ENCODE peak calls at places on chromosomes 5 and 9, in six cellular contexts. C, P, V, K, M and H are unnamed samples.

GRCh38 chr9:27784999-27785713 is 211.9 kb upstream of the C9orf72 start:
- DNase-seq in C (peak; percentile 14), P (no peak), V (peak; percentile 66), K (no peak), M (no peak), H (no peak)

GRCh38 chr5:87899109-87900100 is 369.2 kb downstream of the TMEM161B start:
- DNase-seq in C (no peak), P (no peak), V (peak; percentile 1), K (peak; percentile 63), M (peak; percentile 88), H (no peak)

GRCh38 chr9:127189628-127190027 is 67.2 kb upstream of the ANGPTL2 start:
- DNase-seq in C (no peak), P (no peak), V (no peak), K (no peak), M (no peak), H (no peak)

GRCh38 chr9:130835441-130836298 is 616 bp downstream of the ABL1 start:
- DNase-seq in C (peak; percentile 50), P (no peak), V (peak; percentile 55), K (peak; percentile 35), M (peak; percentile 87), H (no peak)

GRCh38 chr5:134111741-134112647 is 2.5 kb upstream of the TCF7 start:
- DNase-seq in C (no peak), P (no peak), V (peak; percentile 37), K (no peak), M (no peak), H (no peak)

GRCh38 chr5:164680216-164680615 is 1174.8 kb downstream of the MAT2B start:
- DNase-seq in C (no peak), P (no peak), V (no peak), K (no peak), M (no peak), H (no peak)

GRCh38 chr9:128558431-128559310 is 6.3 kb downstream of the SPTAN1 start:
- DNase-seq in C (peak; percentile 95), P (no peak), V (peak; percentile 91), K (peak; percentile 92), M (peak; percentile 36), H (peak; percentile 76)

GRCh38 chr9:94974154-94974860 is 247.8 kb downstream of the AOPEP start:
- DNase-seq in C (no peak), P (no peak), V (no peak), K (no peak), M (no peak), H (no peak)

GRCh38 chr9:1042466-1042865 is 7.7 kb upstream of the DMRT2 start:
- DNase-seq in C (no peak), P (no peak), V (no peak), K (no peak), M (no peak), H (no peak)

GRCh38 chr9:33249087-33249657 is 9.2 kb downstream of the SPINK4 start:
- DNase-seq in C (no peak), P (no peak), V (no peak), K (no peak), M (no peak), H (no peak)

GRCh38 chr9:95462419-95463121 is 54.2 kb downstream of the PTCH1 start:
- DNase-seq in C (peak; percentile 87), P (peak; percentile 56), V (peak; percentile 90), K (peak; percentile 79), M (peak; percentile 70), H (peak; percentile 94)

GRCh38 chr5:132747064-132747692 is at the start of gene CCNI2:
- DNase-seq in C (no peak), P (no peak), V (no peak), K (no peak), M (peak; percentile 60), H (no peak)

GRCh38 chr5:1293416-1293996 is 1.4 kb downstream of the TERT start:
- DNase-seq in C (no peak), P (no peak), V (no peak), K (no peak), M (no peak), H (no peak)

GRCh38 chr5:178121450-178122276 is 8.3 kb downstream of the N4BP3 start:
- DNase-seq in C (peak; percentile 17), P (no peak), V (no peak), K (no peak), M (no peak), H (no peak)

GRCh38 chr5:69001605-69002004 is 92.2 kb upstream of the SLC30A5 start:
- DNase-seq in C (no peak), P (no peak), V (no peak), K (no peak), M (no peak), H (no peak)

DNA sequence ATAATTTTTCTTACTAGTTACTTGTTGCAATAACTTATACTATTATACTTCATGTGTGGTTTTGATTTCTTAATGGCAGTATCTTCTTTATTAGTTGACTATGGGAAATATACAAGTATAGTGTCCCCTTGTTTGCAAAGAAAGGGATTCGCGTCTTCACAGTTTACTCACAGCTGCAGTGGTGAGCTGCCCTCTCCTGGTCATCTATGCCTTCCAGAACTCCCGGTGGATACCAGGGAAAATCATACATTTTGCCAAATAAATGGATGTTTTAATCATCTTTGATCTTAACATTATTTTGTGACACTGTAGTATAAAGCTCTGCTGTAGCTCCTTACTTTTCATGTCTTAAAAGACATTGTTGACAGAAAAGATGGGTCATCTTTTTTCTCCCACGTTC is 142.0 kb downstream of the ZCCHC7 start:
- DNase-seq in C (peak; percentile 63), P (no peak), V (peak; percentile 75), K (no peak), M (peak; percentile 58), H (no peak)
- TF ChIP-seq CTCF in C (peak; percentile 80), P (peak; percentile 61), V (peak; percentile 90), K (peak; percentile 58), M (peak; percentile 82), H (peak; percentile 56)

GRCh38 chr9:113583511-113584470 is 120.3 kb downstream of the RGS3 start:
- DNase-seq in C (no peak), P (no peak), V (no peak), K (no peak), M (no peak), H (no peak)

GRCh38 chr9:113584728-113585442 is 121.4 kb downstream of the RGS3 start:
- DNase-seq in C (no peak), P (no peak), V (no peak), K (no peak), M (no peak), H (no peak)

GRCh38 chr9:113588242-113588810 is 124.8 kb downstream of the RGS3 start:
- DNase-seq in C (no peak), P (no peak), V (no peak), K (no peak), M (no peak), H (no peak)

GRCh38 chr9:113587471-113588031 is 124.0 kb downstream of the RGS3 start:
- DNase-seq in C (peak; percentile 50), P (no peak), V (peak; percentile 59), K (peak; percentile 81), M (peak; percentile 80), H (no peak)

GRCh38 chr9:113585555-113585954 is 122.0 kb downstream of the RGS3 start:
- DNase-seq in C (no peak), P (no peak), V (no peak), K (no peak), M (no peak), H (no peak)
- H3K4me3 ChIP-seq in C (no peak overlapping the region), P (no peak overlapping the region), V (no peak overlapping the region), K (no peak overlapping the region), M (no peak overlapping the region), H (no peak overlapping the region)

GRCh38 chr5:138029944-138030343 is 2.9 kb downstream of the FAM13B start:
- DNase-seq in C (no peak), P (no peak), V (no peak), K (no peak), M (no peak), H (no peak)

GRCh38 chr5:138033916-138034315 is 1.0 kb upstream of the FAM13B start:
- DNase-seq in C (peak; percentile 23), P (no peak), V (peak; percentile 47), K (no peak), M (no peak), H (no peak)

GRCh38 chr5:138033275-138033808 is 463 bp upstream of the FAM13B start:
- DNase-seq in C (no peak), P (no peak), V (no peak), K (no peak), M (peak; percentile 55), H (no peak)

GRCh38 chr5:138032028-138032571 is 779 bp downstream of the FAM13B start:
- DNase-seq in C (peak; percentile 55), P (no peak), V (peak; percentile 45), K (peak; percentile 69), M (no peak), H (no peak)

DNA sequence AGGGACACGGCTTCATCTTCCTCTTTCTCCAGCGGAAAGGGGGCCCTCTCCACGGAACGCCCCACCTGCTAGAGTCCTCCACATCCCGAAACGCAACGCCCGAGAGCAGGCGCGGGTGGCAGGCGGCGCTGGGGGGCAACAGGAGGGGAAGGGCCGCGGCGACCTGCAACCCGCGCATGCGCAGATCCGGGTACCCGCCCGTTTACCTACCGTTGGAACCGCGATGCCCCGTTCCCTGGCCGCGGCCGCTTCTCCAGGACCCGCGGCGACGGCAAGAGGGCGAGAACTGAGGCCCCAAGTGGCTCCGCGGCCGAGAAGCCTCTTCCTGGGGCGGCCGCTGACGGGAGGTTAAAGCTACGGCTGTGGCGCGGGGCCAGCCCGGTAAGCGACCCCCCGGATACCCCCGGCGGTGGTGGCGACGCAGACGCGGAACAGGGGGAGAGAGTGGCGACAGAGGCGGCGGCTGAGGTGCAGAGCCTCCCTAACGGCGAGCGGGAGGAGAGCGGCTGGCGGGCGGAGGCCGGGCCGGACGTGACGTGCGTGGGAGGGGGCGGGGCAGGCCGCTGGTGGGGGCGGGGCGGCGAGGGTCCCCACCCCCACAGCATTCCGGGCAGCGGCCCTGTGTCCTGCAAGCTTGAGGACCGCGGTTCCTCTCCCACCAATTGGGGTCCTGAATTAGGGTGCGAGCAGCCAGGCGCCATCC is at the start of gene FAM13B:
- DNase-seq in C (peak; percentile 69), P (no peak), V (peak; percentile 69), K (peak; percentile 77), M (peak; percentile 94), H (no peak)
- TF ChIP-seq CTCF in C (no peak), P (no peak), V (no peak), K (no peak), M (no peak), H (no peak)

DNA sequence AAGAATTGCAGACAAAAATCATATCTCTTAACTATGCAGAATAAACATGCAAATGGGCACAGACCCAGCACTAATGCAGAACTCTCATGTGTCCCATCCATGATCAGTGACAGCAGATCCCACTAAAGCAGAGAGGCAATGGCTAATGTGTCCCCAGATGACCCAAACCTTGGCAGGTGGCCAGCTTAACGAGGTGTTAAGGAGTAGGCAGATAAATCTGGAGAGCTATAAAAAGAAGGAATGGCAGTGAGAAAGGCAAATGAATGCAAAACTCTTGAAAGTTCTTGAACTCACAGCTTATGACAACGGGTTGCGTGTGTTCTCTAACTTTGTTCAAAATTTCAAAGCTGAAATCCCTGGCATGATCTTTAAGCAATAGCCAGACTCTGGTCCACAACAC is 265.4 kb downstream of the RASEF start:
- DNase-seq in C (no peak), P (no peak), V (no peak), K (peak; percentile 44), M (no peak), H (no peak)
- H3K4me3 ChIP-seq in C (no peak overlapping the region), P (no peak overlapping the region), V (no peak overlapping the region), K (no peak overlapping the region), M (no peak overlapping the region), H (no peak overlapping the region)

DNA sequence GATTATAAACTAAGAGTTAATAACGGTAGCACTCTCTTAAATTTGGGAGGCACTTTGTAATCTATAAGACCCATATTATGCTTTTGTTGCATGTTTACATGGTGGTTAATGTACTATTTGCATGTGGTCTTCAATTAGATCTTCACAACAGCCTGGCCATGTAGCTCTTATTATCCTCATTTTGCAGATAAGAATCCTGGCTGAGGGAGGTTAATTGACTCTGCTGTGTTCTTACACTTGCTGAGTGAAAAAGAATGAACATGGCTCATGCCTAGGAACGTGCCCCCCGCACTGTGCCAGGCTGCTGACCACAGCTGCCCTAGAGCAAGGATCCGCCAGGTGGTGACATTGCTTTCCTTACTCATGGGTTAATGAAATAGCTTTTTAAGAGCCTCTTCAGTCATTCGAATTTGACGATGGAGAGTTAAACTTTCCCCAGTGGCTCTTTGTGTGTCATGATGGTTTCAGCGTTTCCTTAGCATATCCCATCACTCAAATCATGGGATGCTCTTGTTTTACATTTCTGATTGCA is 97.9 kb downstream of the CDH6 start:
- DNase-seq in C (peak; percentile 48), P (no peak), V (no peak), K (no peak), M (peak; percentile 14), H (no peak)
- TF ChIP-seq CTCF in C (peak; percentile 56), P (no peak), V (no peak), K (no peak), M (peak; percentile 36), H (no peak)